ENCODE peak calls at places on chromosomes 7 and 10, in four cellular contexts. U is K562, L is HepG2, G is HCT116. F is an unnamed sample.

GRCh38 chr7:33671521-33672262 is 233.6 kb upstream of the BMPER start:
- DNase-seq in U (no peak), L (no peak), G (no peak), F (no peak)

GRCh38 chr7:37942934-37943610 is 22.6 kb downstream of the EPDR1 start:
- DNase-seq in U (no peak), L (peak; percentile 100), G (no peak), F (peak; percentile 12)

GRCh38 chr10:13018171-13018570 is 16.7 kb upstream of the CCDC3 start:
- DNase-seq in U (no peak), L (no peak), G (no peak), F (no peak)

GRCh38 chr7:98836811-98837631 is 32.8 kb downstream of the TMEM130 start:
- DNase-seq in U (peak; percentile 74), L (peak; percentile 21), G (peak; percentile 59), F (peak; percentile 81)

GRCh38 chr7:30313348-30313747 is 29.0 kb downstream of the ZNRF2 start:
- DNase-seq in U (no peak), L (no peak), G (no peak), F (no peak)

GRCh38 chr7:2403014-2403717 is at the start of gene CHST12:
- DNase-seq in U (peak; percentile 99), L (peak; percentile 82), G (peak; percentile 74), F (peak; percentile 100)

GRCh38 chr7:129788993-129789392 is 163.8 kb downstream of the UBE2H start:
- DNase-seq in U (no peak), L (no peak), G (no peak), F (no peak)

GRCh38 chr10:124323145-124323725 is 95.5 kb downstream of the OAT start:
- DNase-seq in U (no peak), L (no peak), G (no peak), F (no peak)

GRCh38 chr7:112228632-112229031 is 22.1 kb downstream of the ZNF277 start:
- DNase-seq in U (no peak), L (no peak), G (no peak), F (no peak)

GRCh38 chr7:73626814-73627213 is 2.5 kb upstream of the MLXIPL start:
- DNase-seq in U (no peak), L (no peak), G (no peak), F (no peak)

GRCh38 chr10:132691711-132692153 is 94.2 kb downstream of the NKX6-2 start:
- DNase-seq in U (no peak), L (no peak), G (no peak), F (no peak)

GRCh38 chr10:124939290-124939689 is 2.6 kb upstream of the ZRANB1 start:
- DNase-seq in U (no peak), L (no peak), G (no peak), F (no peak)

GRCh38 chr7:11437987-11438386 is 394.0 kb downstream of the THSD7A start:
- DNase-seq in U (no peak), L (no peak), G (no peak), F (no peak)

GRCh38 chr7:158527038-158527437 is 60.6 kb downstream of the PTPRN2 start:
- DNase-seq in U (no peak), L (no peak), G (no peak), F (no peak)

GRCh38 chr10:44963772-44964633 is 4.4 kb downstream of the RASSF4 start:
- DNase-seq in U (no peak), L (peak; percentile 85), G (no peak), F (no peak)

GRCh38 chr7:27163776-27164380 is 1.5 kb downstream of the HOXA9 start:
- DNase-seq in U (no peak), L (no peak), G (no peak), F (no peak)

GRCh38 chr10:84329094-84329611 is 764 bp downstream of the CCSER2 start:
- DNase-seq in U (peak; percentile 29), L (peak; percentile 47), G (no peak), F (peak; percentile 40)

GRCh38 chr7:19378340-19378704 is 233.1 kb upstream of the FERD3L start:
- DNase-seq in U (no peak), L (no peak), G (no peak), F (no peak)
- TF ChIP-seq ELF1 in U (no peak), L (no peak), G (no peak), F (no peak)

DNA sequence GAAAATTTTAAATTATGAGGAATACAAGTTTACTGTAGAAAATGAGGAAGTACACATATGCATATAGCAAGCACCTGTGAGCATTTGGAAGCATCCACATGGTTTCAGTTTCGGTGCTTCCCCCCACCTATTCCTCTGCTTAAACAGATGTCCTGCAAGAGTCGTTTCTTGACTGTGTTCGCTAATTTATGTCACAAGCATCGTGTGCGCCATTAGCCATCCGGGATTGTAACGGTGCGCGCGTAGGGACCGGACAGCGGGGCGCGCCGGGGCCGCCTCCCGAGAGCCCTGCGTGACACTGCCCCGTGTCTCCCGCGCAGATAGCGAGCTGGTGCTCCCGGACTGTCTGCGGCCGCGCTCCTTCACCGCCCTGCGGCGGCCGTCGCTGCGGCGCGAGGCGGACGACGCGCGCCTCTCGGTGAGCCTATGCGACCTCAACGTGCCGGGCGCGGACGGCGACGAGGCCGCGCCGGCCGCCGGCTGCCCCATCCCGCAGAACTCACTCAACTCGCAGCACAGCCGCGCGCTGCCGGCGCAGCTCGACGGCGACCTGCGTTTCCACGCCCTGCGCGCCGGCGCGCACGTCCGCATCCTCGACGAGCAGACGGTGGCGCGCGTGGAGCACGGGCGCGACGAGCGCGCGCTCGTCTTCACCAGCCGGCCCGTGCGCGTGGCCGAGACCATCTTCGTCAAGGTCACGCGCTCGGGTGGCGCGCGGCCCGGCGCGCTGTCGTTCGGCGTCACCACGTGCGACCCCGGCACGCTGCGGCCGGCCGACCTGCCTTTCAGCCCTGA is 90.9 kb downstream of the NEURL1 start:
- DNase-seq in U (no peak), L (no peak), G (no peak), F (no peak)
- H3K4me1 ChIP-seq in U (peaks cover 15% of the 10 kb centered on the region), L (peaks cover 37% of the 10 kb centered on the region), G (no peaks in the 10 kb centered on the region), F (no peaks in the 10 kb centered on the region)

DNA sequence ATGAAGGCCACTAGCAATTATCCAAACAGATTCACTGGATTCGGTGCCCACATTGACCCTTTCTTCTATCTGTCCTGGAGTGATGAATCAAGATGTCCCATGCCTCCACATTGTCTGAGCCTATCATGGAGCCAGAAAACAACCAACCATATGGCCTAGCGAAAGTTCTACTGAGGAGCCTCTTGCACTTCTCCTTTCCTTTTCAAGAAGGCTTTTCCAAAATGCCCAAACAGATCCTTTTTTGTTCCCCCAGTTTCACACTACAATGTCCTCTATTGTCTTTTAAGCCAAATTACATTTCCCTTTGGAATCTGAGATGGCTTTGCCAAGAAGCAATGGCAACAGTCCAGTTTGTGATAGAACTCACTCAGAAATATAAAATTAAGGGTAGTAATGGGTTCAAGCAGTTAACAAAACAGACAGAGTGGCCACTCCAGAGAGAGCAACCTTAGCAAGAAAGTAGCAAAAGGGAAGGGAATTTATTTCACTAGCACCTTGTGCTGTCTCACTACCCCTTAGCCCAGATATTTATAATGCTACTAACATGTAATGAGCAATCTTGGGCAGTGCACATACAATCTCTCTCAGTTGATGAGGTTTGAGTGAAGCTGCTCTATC is 194.6 kb upstream of the PDE1C start:
- DNase-seq in U (no peak), L (no peak), G (no peak), F (no peak)
- TF ChIP-seq ELF1 in U (no peak), L (no peak), G (no peak), F (no peak)

GRCh38 chr7:126637538-126637937 is 615.2 kb downstream of the GRM8 start:
- DNase-seq in U (no peak), L (no peak), G (no peak), F (peak; percentile 36)
- H3K4me1 ChIP-seq in U (no peaks in the 10 kb centered on the region), L (no peaks in the 10 kb centered on the region), G (no peaks in the 10 kb centered on the region), F (no peaks in the 10 kb centered on the region)

GRCh38 chr10:10545771-10546170 is 471.9 kb upstream of the CELF2 start:
- DNase-seq in U (no peak), L (no peak), G (no peak), F (no peak)

GRCh38 chr10:10542368-10542961 is 475.2 kb upstream of the CELF2 start:
- DNase-seq in U (no peak), L (no peak), G (no peak), F (no peak)

GRCh38 chr10:10544890-10545289 is 472.8 kb upstream of the CELF2 start:
- DNase-seq in U (no peak), L (no peak), G (no peak), F (no peak)

DNA sequence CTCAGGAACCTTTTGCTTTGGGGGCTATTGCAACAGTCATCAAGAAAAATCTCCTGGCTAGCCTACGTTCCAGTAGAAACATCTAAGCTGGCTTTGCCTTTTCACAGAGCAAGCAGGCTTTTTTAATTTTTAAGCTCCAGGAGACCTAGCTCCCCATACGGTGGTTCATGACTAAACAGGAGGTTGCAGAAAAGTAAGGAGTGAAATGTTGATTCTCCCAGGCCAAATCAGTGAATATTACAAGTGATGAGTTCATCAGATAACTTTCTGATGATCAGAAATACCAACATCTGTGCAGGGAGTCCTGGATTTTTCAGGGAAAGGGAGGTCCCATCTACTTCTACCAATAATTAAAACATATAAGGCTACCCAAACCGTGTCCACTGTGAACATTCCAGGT is 477.3 kb upstream of the CELF2 start:
- DNase-seq in U (no peak), L (no peak), G (no peak), F (no peak)
- TF ChIP-seq ELF1 in U (no peak), L (no peak), G (no peak), F (no peak)

DNA sequence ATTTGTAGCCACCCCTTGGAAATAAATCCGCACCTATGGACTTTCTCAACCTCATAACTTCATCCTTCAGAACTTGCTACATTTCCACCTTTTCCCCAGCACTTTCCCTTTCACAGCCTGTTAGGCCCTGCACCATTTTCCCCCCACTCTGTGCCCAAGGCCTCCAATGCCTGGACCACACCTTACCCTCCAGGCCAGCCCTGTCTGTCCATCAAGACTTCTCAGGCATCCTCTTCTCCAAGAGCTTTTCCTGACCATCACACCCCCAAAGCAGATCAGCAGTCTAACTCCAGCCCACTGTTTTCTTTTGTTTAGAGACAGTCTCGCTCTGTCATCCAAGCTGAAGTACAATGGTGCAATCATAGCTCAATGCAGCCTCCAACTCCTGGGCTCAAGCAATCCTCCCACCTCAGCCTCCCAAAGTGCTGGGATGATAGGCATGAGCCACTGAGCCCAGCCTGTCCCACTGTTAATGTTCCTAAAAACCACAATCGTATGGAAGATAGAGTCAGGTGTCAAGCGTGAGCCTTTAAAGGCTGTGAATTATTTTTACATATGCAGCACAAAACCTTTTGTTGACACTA is 116.8 kb downstream of the PARD3 start:
- DNase-seq in U (no peak), L (no peak), G (no peak), F (no peak)
- H3K4me1 ChIP-seq in U (no peaks in the 10 kb centered on the region), L (peaks cover 48% of the 10 kb centered on the region), G (peaks cover 64% of the 10 kb centered on the region), F (no peaks in the 10 kb centered on the region)

GRCh38 chr10:72588266-72588665 is 37.6 kb downstream of the MICU1 start:
- DNase-seq in U (no peak), L (no peak), G (no peak), F (no peak)
- TF ChIP-seq ELF1 in U (no peak), L (no peak), G (no peak), F (no peak)

F was measured in SK-N-SH.